ENCODE peak calls at places on chromosome 19, in five cellular contexts. One of them, this sample, is unnamed. For H3K36me3, the result is how much of the 10 kb centered on the place peaks cover.

GRCh38 chr19:55489711-55490477 is 1.7 kb downstream of the SSC5D start:
- DNase-seq in stomach: no peak
- DNase-seq in brain microvascular endothelial cell: no peak
- DNase-seq in esophagus squamous epithelium: no peak
- DNase-seq in testis: no peak
- DNase-seq in this sample: peak

GRCh38 chr19:30084390-30084819 is 142.4 kb downstream of the URI1 start:
- DNase-seq in testis: peak
- DNase-seq in stomach: no peak
- DNase-seq in esophagus squamous epithelium: no peak
- DNase-seq in brain microvascular endothelial cell: no peak
- DNase-seq in this sample: peak

GRCh38 chr19:1364070-1364719 is 19.5 kb upstream of the NDUFS7 start:
- DNase-seq in stomach: no peak
- DNase-seq in brain microvascular endothelial cell: no peak
- DNase-seq in testis: no peak
- DNase-seq in esophagus squamous epithelium: no peak
- DNase-seq in this sample: no peak

GRCh38 chr19:11881151-11881800 is 6.3 kb upstream of the ZNF69 start:
- DNase-seq in esophagus squamous epithelium: no peak
- DNase-seq in testis: peak
- DNase-seq in brain microvascular endothelial cell: peak
- DNase-seq in stomach: peak
- DNase-seq in this sample: peak

GRCh38 chr19:55080121-55080914 is 4.6 kb downstream of the EPS8L1 start:
- DNase-seq in esophagus squamous epithelium: no peak
- DNase-seq in brain microvascular endothelial cell: peak
- DNase-seq in testis: peak
- DNase-seq in stomach: peak
- DNase-seq in this sample: peak

GRCh38 chr19:29635963-29636362 is 29.3 kb upstream of the PLEKHF1 start:
- DNase-seq in esophagus squamous epithelium: no peak
- DNase-seq in brain microvascular endothelial cell: no peak
- DNase-seq in testis: no peak
- DNase-seq in stomach: no peak
- DNase-seq in this sample: no peak

GRCh38 chr19:52653161-52653560 is 15.0 kb upstream of the ZNF83 start:
- DNase-seq in esophagus squamous epithelium: no peak
- DNase-seq in stomach: no peak
- DNase-seq in brain microvascular endothelial cell: no peak
- DNase-seq in testis: no peak
- DNase-seq in this sample: no peak

GRCh38 chr19:38134538-38135149 is 89.4 kb downstream of the DPF1 start:
- DNase-seq in brain microvascular endothelial cell: peak
- DNase-seq in esophagus squamous epithelium: no peak
- DNase-seq in testis: peak
- DNase-seq in stomach: peak
- DNase-seq in this sample: peak

GRCh38 chr19:7679017-7679720 is 1.5 kb upstream of the TRAPPC5 start:
- DNase-seq in esophagus squamous epithelium: no peak
- DNase-seq in brain microvascular endothelial cell: no peak
- DNase-seq in testis: peak
- DNase-seq in stomach: no peak
- DNase-seq in this sample: peak

GRCh38 chr19:13115936-13116281 is 631 bp downstream of the TRMT1 start:
- DNase-seq in stomach: no peak
- DNase-seq in testis: no peak
- DNase-seq in brain microvascular endothelial cell: no peak
- DNase-seq in esophagus squamous epithelium: no peak
- DNase-seq in this sample: no peak

GRCh38 chr19:13083008-13083404 is 19.7 kb downstream of the LYL1 start:
- DNase-seq in esophagus squamous epithelium: no peak
- DNase-seq in testis: no peak
- DNase-seq in brain microvascular endothelial cell: no peak
- DNase-seq in stomach: no peak
- DNase-seq in this sample: no peak

GRCh38 chr19:7419153-7419552 is 69.7 kb downstream of the PEX11G start:
- DNase-seq in brain microvascular endothelial cell: no peak
- DNase-seq in esophagus squamous epithelium: no peak
- DNase-seq in stomach: no peak
- DNase-seq in testis: no peak
- DNase-seq in this sample: no peak

GRCh38 chr19:58394821-58395219 is 636 bp upstream of the RNF225 start:
- DNase-seq in brain microvascular endothelial cell: no peak
- DNase-seq in esophagus squamous epithelium: no peak
- DNase-seq in testis: no peak
- DNase-seq in stomach: no peak
- DNase-seq in this sample: no peak

GRCh38 chr19:48991823-48992570 is 1.1 kb downstream of the GYS1 start:
- DNase-seq in stomach: peak
- DNase-seq in brain microvascular endothelial cell: peak
- DNase-seq in testis: peak
- DNase-seq in esophagus squamous epithelium: no peak
- DNase-seq in this sample: no peak

GRCh38 chr19:54023191-54023590 is 31.8 kb downstream of the CACNG6 start:
- DNase-seq in testis: no peak
- DNase-seq in esophagus squamous epithelium: no peak
- DNase-seq in brain microvascular endothelial cell: no peak
- DNase-seq in stomach: no peak
- DNase-seq in this sample: no peak

GRCh38 chr19:32686847-32687450 is 4.7 kb upstream of the NUDT19 start:
- DNase-seq in esophagus squamous epithelium: no peak
- DNase-seq in testis: no peak
- DNase-seq in brain microvascular endothelial cell: no peak
- DNase-seq in stomach: no peak
- DNase-seq in this sample: no peak

GRCh38 chr19:48806518-48806817 is 4.4 kb downstream of the BCAT2 start:
- DNase-seq in esophagus squamous epithelium: no peak
- DNase-seq in stomach: peak
- DNase-seq in testis: no peak
- DNase-seq in brain microvascular endothelial cell: peak
- DNase-seq in this sample: no peak

GRCh38 chr19:12940897-12941296 is 2.5 kb downstream of the CALR start:
- DNase-seq in testis: no peak
- DNase-seq in brain microvascular endothelial cell: no peak
- DNase-seq in stomach: no peak
- DNase-seq in esophagus squamous epithelium: no peak
- DNase-seq in this sample: no peak

GRCh38 chr19:55678121-55678671 is 3.2 kb downstream of the EPN1 start:
- DNase-seq in testis: no peak
- DNase-seq in esophagus squamous epithelium: peak
- DNase-seq in stomach: peak
- DNase-seq in brain microvascular endothelial cell: no peak
- DNase-seq in this sample: peak

GRCh38 chr19:30895946-30896345 is 453.3 kb downstream of the TSHZ3 start:
- DNase-seq in testis: no peak
- DNase-seq in brain microvascular endothelial cell: no peak
- DNase-seq in esophagus squamous epithelium: no peak
- DNase-seq in stomach: no peak
- DNase-seq in this sample: no peak

GRCh38 chr19:58450836-58451357 is 525 bp upstream of the ZNF324B start:
- DNase-seq in brain microvascular endothelial cell: no peak
- DNase-seq in stomach: no peak
- DNase-seq in esophagus squamous epithelium: no peak
- DNase-seq in testis: no peak
- DNase-seq in this sample: no peak

GRCh38 chr19:10390652-10391286 is 10.4 kb upstream of the TYK2 start:
- DNase-seq in stomach: peak
- DNase-seq in testis: peak
- DNase-seq in esophagus squamous epithelium: no peak
- DNase-seq in brain microvascular endothelial cell: peak
- DNase-seq in this sample: peak

GRCh38 chr19:7970716-7971448 is 27.4 kb upstream of the TIMM44 start:
- DNase-seq in testis: peak
- DNase-seq in brain microvascular endothelial cell: peak
- DNase-seq in esophagus squamous epithelium: no peak
- DNase-seq in stomach: peak
- DNase-seq in this sample: peak

GRCh38 chr19:41641879-41642485 is 15.1 kb upstream of the CEACAM4 start:
- DNase-seq in stomach: peak
- DNase-seq in testis: peak
- DNase-seq in esophagus squamous epithelium: no peak
- DNase-seq in brain microvascular endothelial cell: peak
- DNase-seq in this sample: peak

GRCh38 chr19:15379996-15380647 is 535 bp upstream of the AKAP8 start:
- DNase-seq in testis: peak
- DNase-seq in esophagus squamous epithelium: no peak
- DNase-seq in stomach: peak
- DNase-seq in brain microvascular endothelial cell: peak
- DNase-seq in this sample: peak

GRCh38 chr19:36051637-36052036 is 2.4 kb downstream of the THAP8 start:
- DNase-seq in testis: no peak
- DNase-seq in brain microvascular endothelial cell: no peak
- DNase-seq in esophagus squamous epithelium: no peak
- DNase-seq in stomach: no peak
- DNase-seq in this sample: no peak

GRCh38 chr19:31975461-31975860 is 369.9 kb upstream of the ZNF507 start:
- DNase-seq in brain microvascular endothelial cell: no peak
- DNase-seq in esophagus squamous epithelium: no peak
- DNase-seq in stomach: no peak
- DNase-seq in testis: no peak
- DNase-seq in this sample: no peak

GRCh38 chr19:5290336-5291262 is 50.0 kb downstream of the PTPRS start:
- DNase-seq in testis: no peak
- DNase-seq in esophagus squamous epithelium: no peak
- DNase-seq in brain microvascular endothelial cell: no peak
- DNase-seq in stomach: no peak
- DNase-seq in this sample: no peak

GRCh38 chr19:42423462-42424344 is 3.5 kb downstream of the LIPE start:
- DNase-seq in brain microvascular endothelial cell: peak
- DNase-seq in stomach: peak
- DNase-seq in testis: peak
- DNase-seq in esophagus squamous epithelium: peak
- DNase-seq in this sample: peak

GRCh38 chr19:23254141-23254910 is 4.1 kb upstream of the ZNF724 start:
- DNase-seq in esophagus squamous epithelium: no peak
- DNase-seq in stomach: no peak
- DNase-seq in testis: no peak
- DNase-seq in brain microvascular endothelial cell: no peak
- DNase-seq in this sample: no peak

GRCh38 chr19:11639602-11640471 is 42.6 kb downstream of the ZNF627 start:
- DNase-seq in esophagus squamous epithelium: peak
- DNase-seq in brain microvascular endothelial cell: peak
- DNase-seq in testis: peak
- DNase-seq in stomach: peak
- DNase-seq in this sample: peak

GRCh38 chr19:38293281-38293680 is 10.8 kb upstream of the C19orf33 start:
- DNase-seq in esophagus squamous epithelium: no peak
- DNase-seq in testis: no peak
- DNase-seq in stomach: no peak
- DNase-seq in brain microvascular endothelial cell: no peak
- DNase-seq in this sample: no peak

GRCh38 chr19:30648321-30648720 is 276.1 kb downstream of the ZNF536 start:
- DNase-seq in esophagus squamous epithelium: no peak
- DNase-seq in stomach: no peak
- DNase-seq in testis: no peak
- DNase-seq in brain microvascular endothelial cell: no peak
- DNase-seq in this sample: no peak

GRCh38 chr19:54142166-54142780 is 4.7 kb downstream of the CNOT3 start:
- DNase-seq in esophagus squamous epithelium: no peak
- DNase-seq in stomach: no peak
- DNase-seq in brain microvascular endothelial cell: no peak
- DNase-seq in testis: no peak
- DNase-seq in this sample: no peak

GRCh38 chr19:7645159-7645558 is 8.2 kb downstream of the STXBP2 start:
- DNase-seq in esophagus squamous epithelium: no peak
- DNase-seq in stomach: no peak
- DNase-seq in brain microvascular endothelial cell: no peak
- DNase-seq in testis: no peak
- DNase-seq in this sample: no peak

GRCh38 chr19:43723588-43723987 is 7.7 kb downstream of the IRGC start:
- DNase-seq in stomach: no peak
- DNase-seq in testis: no peak
- DNase-seq in brain microvascular endothelial cell: no peak
- DNase-seq in esophagus squamous epithelium: no peak
- DNase-seq in this sample: no peak

GRCh38 chr19:16892438-16892837 is 3.6 kb downstream of the F2RL3 start:
- DNase-seq in esophagus squamous epithelium: no peak
- DNase-seq in testis: no peak
- DNase-seq in stomach: no peak
- DNase-seq in brain microvascular endothelial cell: no peak
- DNase-seq in this sample: no peak

GRCh38 chr19:4093643-4094175 is 27.0 kb upstream of the ZBTB7A start:
- DNase-seq in stomach: no peak
- DNase-seq in testis: no peak
- DNase-seq in brain microvascular endothelial cell: no peak
- DNase-seq in esophagus squamous epithelium: no peak
- DNase-seq in this sample: no peak
- H3K36me3 ChIP-seq in stomach: half or more
- H3K36me3 ChIP-seq in testis: under half
- H3K36me3 ChIP-seq in brain microvascular endothelial cell: half or more
- H3K36me3 ChIP-seq in esophagus squamous epithelium: under half
- H3K36me3 ChIP-seq in this sample: under half

DNA sequence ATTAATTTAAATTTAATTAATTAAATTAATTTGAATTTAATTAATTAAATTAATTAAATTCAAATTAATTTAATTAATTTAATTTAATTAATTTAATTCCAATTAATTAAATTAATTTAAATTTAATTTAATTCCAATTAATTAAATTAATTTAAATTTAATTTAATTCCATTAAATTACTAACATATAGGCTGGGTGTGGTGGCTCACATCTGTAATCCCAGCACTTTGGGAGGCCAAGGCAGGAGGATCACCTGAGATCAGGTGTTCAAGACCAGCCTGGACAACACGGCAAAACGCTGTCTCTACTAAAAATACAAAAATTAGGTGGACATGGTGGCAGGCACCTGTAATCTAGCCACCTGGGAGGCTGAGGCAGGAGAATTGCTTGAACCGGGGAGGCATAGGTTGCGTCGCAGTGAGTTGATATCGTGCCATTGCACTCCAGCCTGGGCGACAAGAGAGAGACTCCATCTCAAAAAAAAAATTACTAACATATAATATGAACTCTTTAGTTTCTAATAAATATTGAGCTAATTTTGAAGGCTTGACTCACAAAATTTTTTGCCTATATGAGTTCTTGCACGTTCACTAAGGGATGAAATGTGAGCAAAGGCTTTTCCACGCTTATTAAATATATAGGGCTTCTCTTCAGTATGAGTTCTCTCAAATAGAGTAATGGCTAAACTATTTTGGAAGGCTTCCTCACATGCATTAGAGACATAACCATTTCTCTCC is 9.0 kb upstream of the USP29 start:
- DNase-seq in stomach: no peak
- DNase-seq in brain microvascular endothelial cell: no peak
- DNase-seq in testis: no peak
- DNase-seq in esophagus squamous epithelium: no peak
- DNase-seq in this sample: no peak
- TF ChIP-seq CTCF in stomach: no peak
- TF ChIP-seq CTCF in brain microvascular endothelial cell: no peak
- TF ChIP-seq CTCF in testis: no peak
- TF ChIP-seq CTCF in esophagus squamous epithelium: no peak
- TF ChIP-seq CTCF in this sample: no peak

GRCh38 chr19:21758296-21758695 is 9.1 kb downstream of the ZNF100 start:
- DNase-seq in brain microvascular endothelial cell: no peak
- DNase-seq in esophagus squamous epithelium: no peak
- DNase-seq in testis: no peak
- DNase-seq in stomach: no peak
- DNase-seq in this sample: no peak
- H3K36me3 ChIP-seq in brain microvascular endothelial cell: under half
- H3K36me3 ChIP-seq in esophagus squamous epithelium: under half
- H3K36me3 ChIP-seq in testis: under half
- H3K36me3 ChIP-seq in stomach: half or more
- H3K36me3 ChIP-seq in this sample: half or more

GRCh38 chr19:18281082-18282020 is at the start of gene JUND:
- DNase-seq in esophagus squamous epithelium: peak
- DNase-seq in testis: peak
- DNase-seq in stomach: peak
- DNase-seq in brain microvascular endothelial cell: peak
- DNase-seq in this sample: peak
- TF ChIP-seq CTCF in esophagus squamous epithelium: peak
- TF ChIP-seq CTCF in testis: peak
- TF ChIP-seq CTCF in stomach: no peak
- TF ChIP-seq CTCF in brain microvascular endothelial cell: no peak
- TF ChIP-seq CTCF in this sample: no peak

This sample was measured in BE2C.